ENCODE peak calls at places on chromosomes 5 and 9, in four cellular contexts. X is K562, K is HepG2, L is GM12878. U is an unnamed sample.

GRCh38 chr9:128714586-128715435 is 9.1 kb downstream of the ZDHHC12 start:
- DNase-seq in X (no peak), K (no peak), L (no peak), U (peak)

GRCh38 chr5:175623086-175623485 is 34.8 kb upstream of the HRH2 start:
- DNase-seq in X (no peak), K (no peak), L (no peak), U (no peak)

GRCh38 chr5:39100851-39101396 is 26.7 kb upstream of the RICTOR start:
- DNase-seq in X (no peak), K (peak), L (no peak), U (no peak)

GRCh38 chr5:142551242-142552067 is 134.4 kb downstream of the FGF1 start:
- DNase-seq in X (no peak), K (no peak), L (no peak), U (peak)

GRCh38 chr5:123474238-123474637 is 37.7 kb upstream of the CSNK1G3 start:
- DNase-seq in X (no peak), K (no peak), L (no peak), U (no peak)

GRCh38 chr9:112479221-112479620 is 7.4 kb upstream of the KIAA1958 start:
- DNase-seq in X (no peak), K (no peak), L (no peak), U (no peak)

GRCh38 chr9:846852-847251 is 5.4 kb downstream of the DMRT1 start:
- DNase-seq in X (no peak), K (no peak), L (no peak), U (peak)

GRCh38 chr5:67511911-67512310 is 315.3 kb upstream of the CD180 start:
- DNase-seq in X (no peak), K (no peak), L (no peak), U (no peak)

GRCh38 chr9:137919649-137920101 is 42.1 kb downstream of the CACNA1B start:
- DNase-seq in X (no peak), K (no peak), L (no peak), U (no peak)

GRCh38 chr5:142012792-142013388 is at the start of gene GNPDA1:
- DNase-seq in X (peak), K (peak), L (no peak), U (peak)

GRCh38 chr9:137064027-137064879 is 6.1 kb downstream of the SAPCD2 start:
- DNase-seq in X (peak), K (peak), L (no peak), U (peak)

GRCh38 chr9:120755827-120756434 is 37.3 kb downstream of the FBXW2 start:
- DNase-seq in X (peak), K (peak), L (peak), U (peak)

GRCh38 chr5:140259509-140259908 is 43.4 kb downstream of the PFDN1 start:
- DNase-seq in X (no peak), K (no peak), L (no peak), U (no peak)

GRCh38 chr5:6396836-6397535 is 18.6 kb upstream of the MED10 start:
- DNase-seq in X (no peak), K (no peak), L (no peak), U (no peak)

GRCh38 chr5:160542281-160542680 is 120.6 kb downstream of the PTTG1 start:
- DNase-seq in X (no peak), K (no peak), L (no peak), U (no peak)

GRCh38 chr5:160543395-160543794 is 121.7 kb downstream of the PTTG1 start:
- DNase-seq in X (no peak), K (no peak), L (no peak), U (no peak)

GRCh38 chr5:160542840-160543239 is 121.2 kb downstream of the PTTG1 start:
- DNase-seq in X (no peak), K (no peak), L (no peak), U (no peak)

GRCh38 chr5:160537940-160538339 is 116.3 kb downstream of the PTTG1 start:
- DNase-seq in X (no peak), K (no peak), L (no peak), U (no peak)

DNA sequence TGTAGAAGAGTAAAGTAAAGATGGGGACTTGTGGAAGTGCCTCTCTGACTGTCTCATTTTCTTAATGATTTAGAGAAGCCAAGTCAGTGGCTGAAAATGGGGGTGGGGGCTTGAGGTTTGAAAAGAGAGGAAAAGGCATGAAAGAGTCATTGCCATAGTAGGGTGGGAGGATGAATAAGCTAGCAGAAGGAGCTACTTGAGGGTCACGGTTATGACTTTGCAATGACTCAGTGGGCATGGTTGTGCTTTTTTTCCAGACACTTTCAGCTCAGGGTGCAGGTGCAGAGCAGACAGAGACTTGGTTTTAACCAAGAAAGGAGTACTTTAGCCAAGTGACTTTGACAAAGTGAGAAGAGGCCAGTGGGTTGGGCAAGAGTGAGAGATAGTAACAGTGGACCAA is 117.8 kb downstream of the PTTG1 start:
- DNase-seq in X (no peak), K (no peak), L (no peak), U (no peak)
- TF ChIP-seq CREM in X (no peak), K (no peak), L (no peak), U (no peak)

GRCh38 chr9:89278997-89279739 is 31.8 kb upstream of the CKS2 start:
- DNase-seq in X (peak), K (peak), L (no peak), U (no peak)
- TF ChIP-seq CREM in X (no peak), K (no peak), L (no peak), U (no peak)

DNA sequence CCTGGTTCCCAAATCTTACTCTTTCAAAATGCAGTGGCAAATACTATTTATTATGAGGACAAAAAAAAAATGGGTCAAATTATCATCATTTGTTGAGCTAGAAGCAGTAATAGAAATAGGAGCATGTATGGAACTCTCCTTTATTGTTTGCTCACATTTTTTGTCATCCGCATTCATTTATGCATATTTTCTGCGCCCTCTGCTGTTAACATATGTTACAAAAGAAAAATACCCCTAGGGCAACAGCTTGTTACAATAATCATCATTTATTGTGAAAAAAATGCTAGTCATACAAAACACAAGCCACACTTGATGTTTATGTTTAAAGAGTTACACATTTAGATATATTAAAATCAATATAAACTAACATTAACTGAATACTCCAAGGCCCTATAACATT is 328.2 kb downstream of the TUSC1 start:
- DNase-seq in X (no peak), K (no peak), L (no peak), U (no peak)
- TF ChIP-seq CREM in X (no peak), K (no peak), L (no peak), U (no peak)

GRCh38 chr9:114216081-114216480 is 60.7 kb downstream of the COL27A1 start:
- DNase-seq in X (no peak), K (no peak), L (no peak), U (no peak)
- TF ChIP-seq CREM in X (no peak), K (no peak), L (no peak), U (no peak)

U was measured in WTC11.